ENCODE peak calls at places on chromosomes 16 and 17, in seven cellular contexts. One of them, this sample, is unnamed. For H3K36me3, the result is how much of the 10 kb centered on the place peaks cover.

GRCh38 chr16:12426122-12426521 is 377.6 kb downstream of the CPPED1 start:
- DNase-seq in CD8-positive, alpha-beta memory T cell: no peak
- DNase-seq in stomach: no peak
- DNase-seq in adrenal gland: no peak
- DNase-seq in heart right ventricle: no peak
- DNase-seq in heart left ventricle: no peak
- DNase-seq in tibial artery: no peak
- DNase-seq in this sample: no peak

GRCh38 chr16:55944377-55944802 is 69.2 kb upstream of the CES5A start:
- DNase-seq in CD8-positive, alpha-beta memory T cell: peak
- DNase-seq in stomach: peak
- DNase-seq in adrenal gland: peak
- DNase-seq in heart right ventricle: peak
- DNase-seq in heart left ventricle: peak
- DNase-seq in tibial artery: peak
- DNase-seq in this sample: peak

GRCh38 chr17:33291248-33292183 is 1.6 kb downstream of the ASIC2 start:
- DNase-seq in CD8-positive, alpha-beta memory T cell: no peak
- DNase-seq in stomach: no peak
- DNase-seq in adrenal gland: peak
- DNase-seq in heart right ventricle: no peak
- DNase-seq in heart left ventricle: no peak
- DNase-seq in tibial artery: no peak
- DNase-seq in this sample: peak

GRCh38 chr17:71900830-71901229 is 220.0 kb upstream of the SOX9 start:
- DNase-seq in CD8-positive, alpha-beta memory T cell: no peak
- DNase-seq in stomach: no peak
- DNase-seq in adrenal gland: no peak
- DNase-seq in heart right ventricle: no peak
- DNase-seq in heart left ventricle: no peak
- DNase-seq in tibial artery: no peak
- DNase-seq in this sample: no peak

GRCh38 chr17:69605571-69605970 is 191.1 kb downstream of the MAP2K6 start:
- DNase-seq in CD8-positive, alpha-beta memory T cell: no peak
- DNase-seq in stomach: no peak
- DNase-seq in adrenal gland: no peak
- DNase-seq in heart right ventricle: no peak
- DNase-seq in heart left ventricle: no peak
- DNase-seq in tibial artery: no peak
- DNase-seq in this sample: no peak

GRCh38 chr17:37521821-37522220 is 32.1 kb downstream of the DUSP14 start:
- DNase-seq in CD8-positive, alpha-beta memory T cell: no peak
- DNase-seq in stomach: no peak
- DNase-seq in adrenal gland: no peak
- DNase-seq in heart right ventricle: no peak
- DNase-seq in heart left ventricle: no peak
- DNase-seq in tibial artery: no peak
- DNase-seq in this sample: no peak

GRCh38 chr16:67548265-67549126 is 13.8 kb upstream of the CTCF start:
- DNase-seq in CD8-positive, alpha-beta memory T cell: no peak
- DNase-seq in stomach: no peak
- DNase-seq in adrenal gland: no peak
- DNase-seq in heart right ventricle: no peak
- DNase-seq in heart left ventricle: no peak
- DNase-seq in tibial artery: no peak
- DNase-seq in this sample: peak

GRCh38 chr17:83124871-83125514 is 45.6 kb downstream of the METRNL start:
- DNase-seq in CD8-positive, alpha-beta memory T cell: peak
- DNase-seq in stomach: no peak
- DNase-seq in adrenal gland: no peak
- DNase-seq in heart right ventricle: no peak
- DNase-seq in heart left ventricle: no peak
- DNase-seq in tibial artery: peak
- DNase-seq in this sample: peak

GRCh38 chr17:17032131-17032692 is 10.0 kb upstream of the MPRIP start:
- DNase-seq in CD8-positive, alpha-beta memory T cell: no peak
- DNase-seq in stomach: peak
- DNase-seq in adrenal gland: peak
- DNase-seq in heart right ventricle: peak
- DNase-seq in heart left ventricle: peak
- DNase-seq in tibial artery: peak
- DNase-seq in this sample: peak

GRCh38 chr17:61624951-61625350 is 33.9 kb upstream of the NACA2 start:
- DNase-seq in CD8-positive, alpha-beta memory T cell: no peak
- DNase-seq in stomach: no peak
- DNase-seq in adrenal gland: no peak
- DNase-seq in heart right ventricle: no peak
- DNase-seq in heart left ventricle: no peak
- DNase-seq in tibial artery: no peak
- DNase-seq in this sample: no peak

GRCh38 chr17:20291853-20292252 is 175.5 kb downstream of the LGALS9B start:
- DNase-seq in CD8-positive, alpha-beta memory T cell: no peak
- DNase-seq in stomach: no peak
- DNase-seq in adrenal gland: no peak
- DNase-seq in heart right ventricle: no peak
- DNase-seq in heart left ventricle: no peak
- DNase-seq in tibial artery: no peak
- DNase-seq in this sample: no peak

GRCh38 chr17:63479495-63480184 is 2.8 kb downstream of the ACE start:
- DNase-seq in CD8-positive, alpha-beta memory T cell: no peak
- DNase-seq in stomach: no peak
- DNase-seq in adrenal gland: no peak
- DNase-seq in heart right ventricle: no peak
- DNase-seq in heart left ventricle: no peak
- DNase-seq in tibial artery: no peak
- DNase-seq in this sample: no peak

GRCh38 chr16:49350265-49351103 is 23.1 kb upstream of the C16orf78 start:
- DNase-seq in CD8-positive, alpha-beta memory T cell: no peak
- DNase-seq in stomach: peak
- DNase-seq in adrenal gland: peak
- DNase-seq in heart right ventricle: peak
- DNase-seq in heart left ventricle: peak
- DNase-seq in tibial artery: no peak
- DNase-seq in this sample: peak

GRCh38 chr16:11170696-11171447 is 85.1 kb downstream of the SOCS1 start:
- DNase-seq in CD8-positive, alpha-beta memory T cell: no peak
- DNase-seq in stomach: no peak
- DNase-seq in adrenal gland: no peak
- DNase-seq in heart right ventricle: no peak
- DNase-seq in heart left ventricle: no peak
- DNase-seq in tibial artery: no peak
- DNase-seq in this sample: no peak

GRCh38 chr16:11165894-11166665 is 89.9 kb downstream of the SOCS1 start:
- DNase-seq in CD8-positive, alpha-beta memory T cell: no peak
- DNase-seq in stomach: no peak
- DNase-seq in adrenal gland: no peak
- DNase-seq in heart right ventricle: no peak
- DNase-seq in heart left ventricle: no peak
- DNase-seq in tibial artery: no peak
- DNase-seq in this sample: no peak

GRCh38 chr16:11167581-11167980 is 88.4 kb downstream of the SOCS1 start:
- DNase-seq in CD8-positive, alpha-beta memory T cell: no peak
- DNase-seq in stomach: no peak
- DNase-seq in adrenal gland: no peak
- DNase-seq in heart right ventricle: no peak
- DNase-seq in heart left ventricle: no peak
- DNase-seq in tibial artery: no peak
- DNase-seq in this sample: no peak

GRCh38 chr16:11170201-11170600 is 85.8 kb downstream of the SOCS1 start:
- DNase-seq in CD8-positive, alpha-beta memory T cell: no peak
- DNase-seq in stomach: no peak
- DNase-seq in adrenal gland: no peak
- DNase-seq in heart right ventricle: no peak
- DNase-seq in heart left ventricle: no peak
- DNase-seq in tibial artery: no peak
- DNase-seq in this sample: no peak

GRCh38 chr16:11168386-11169065 is 87.5 kb downstream of the SOCS1 start:
- DNase-seq in CD8-positive, alpha-beta memory T cell: no peak
- DNase-seq in stomach: no peak
- DNase-seq in adrenal gland: peak
- DNase-seq in heart right ventricle: peak
- DNase-seq in heart left ventricle: peak
- DNase-seq in tibial artery: no peak
- DNase-seq in this sample: no peak
- H3K4me3 ChIP-seq in CD8-positive, alpha-beta memory T cell: no peak
- H3K4me3 ChIP-seq in stomach: no peak
- H3K4me3 ChIP-seq in adrenal gland: no peak
- H3K4me3 ChIP-seq in heart right ventricle: no peak
- H3K4me3 ChIP-seq in heart left ventricle: no peak
- H3K4me3 ChIP-seq in tibial artery: no peak
- H3K4me3 ChIP-seq in this sample: no peak

DNA sequence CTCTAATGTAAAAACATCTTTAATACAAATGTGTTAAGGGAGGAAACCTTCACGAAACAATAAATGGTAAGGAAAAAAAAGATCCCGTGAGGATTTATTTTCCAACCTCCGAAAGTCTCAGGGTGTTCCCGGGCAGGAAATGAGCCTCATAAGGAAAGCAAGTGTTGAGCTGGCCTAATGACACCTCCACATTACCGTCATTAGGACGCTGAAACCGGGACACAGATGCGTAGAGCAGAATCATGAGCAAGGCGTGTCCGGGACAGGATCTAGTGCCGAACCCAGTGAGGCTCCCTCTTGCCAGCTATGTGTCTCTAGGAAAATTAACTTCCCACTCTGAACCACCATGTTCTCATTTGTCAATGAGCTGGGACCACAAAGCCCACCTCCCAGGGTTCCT is 22.7 kb upstream of the CYTH1 start:
- DNase-seq in CD8-positive, alpha-beta memory T cell: no peak
- DNase-seq in stomach: no peak
- DNase-seq in adrenal gland: no peak
- DNase-seq in heart right ventricle: peak
- DNase-seq in heart left ventricle: peak
- DNase-seq in tibial artery: no peak
- DNase-seq in this sample: no peak
- H3K36me3 ChIP-seq in CD8-positive, alpha-beta memory T cell: half or more
- H3K36me3 ChIP-seq in stomach: under half
- H3K36me3 ChIP-seq in adrenal gland: under half
- H3K36me3 ChIP-seq in heart right ventricle: half or more
- H3K36me3 ChIP-seq in heart left ventricle: half or more
- H3K36me3 ChIP-seq in tibial artery: half or more
- H3K36me3 ChIP-seq in this sample: under half

DNA sequence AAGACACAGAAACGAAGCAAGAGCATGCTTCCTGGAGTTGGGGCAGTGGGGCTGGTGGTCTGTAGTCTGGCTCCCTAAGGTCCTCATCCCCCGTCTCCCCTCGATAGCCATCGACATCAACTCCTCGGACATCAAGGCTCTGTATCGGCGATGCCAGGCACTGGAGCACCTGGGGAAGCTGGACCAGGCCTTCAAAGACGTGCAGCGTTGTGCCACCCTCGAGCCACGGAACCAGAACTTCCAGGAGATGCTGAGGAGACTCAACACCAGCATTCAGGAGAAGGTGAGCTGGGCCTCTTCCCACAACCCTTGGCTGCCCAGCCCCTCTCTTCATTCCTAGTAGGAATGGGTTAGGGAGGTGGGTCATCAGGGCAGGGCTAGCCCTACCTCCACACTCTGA is 2.3 kb downstream of the UNC45B start:
- DNase-seq in CD8-positive, alpha-beta memory T cell: no peak
- DNase-seq in stomach: no peak
- DNase-seq in adrenal gland: no peak
- DNase-seq in heart right ventricle: no peak
- DNase-seq in heart left ventricle: no peak
- DNase-seq in tibial artery: no peak
- DNase-seq in this sample: no peak
- H3K4me3 ChIP-seq in CD8-positive, alpha-beta memory T cell: no peak
- H3K4me3 ChIP-seq in stomach: no peak
- H3K4me3 ChIP-seq in adrenal gland: no peak
- H3K4me3 ChIP-seq in heart right ventricle: no peak
- H3K4me3 ChIP-seq in heart left ventricle: no peak
- H3K4me3 ChIP-seq in tibial artery: no peak
- H3K4me3 ChIP-seq in this sample: no peak

DNA sequence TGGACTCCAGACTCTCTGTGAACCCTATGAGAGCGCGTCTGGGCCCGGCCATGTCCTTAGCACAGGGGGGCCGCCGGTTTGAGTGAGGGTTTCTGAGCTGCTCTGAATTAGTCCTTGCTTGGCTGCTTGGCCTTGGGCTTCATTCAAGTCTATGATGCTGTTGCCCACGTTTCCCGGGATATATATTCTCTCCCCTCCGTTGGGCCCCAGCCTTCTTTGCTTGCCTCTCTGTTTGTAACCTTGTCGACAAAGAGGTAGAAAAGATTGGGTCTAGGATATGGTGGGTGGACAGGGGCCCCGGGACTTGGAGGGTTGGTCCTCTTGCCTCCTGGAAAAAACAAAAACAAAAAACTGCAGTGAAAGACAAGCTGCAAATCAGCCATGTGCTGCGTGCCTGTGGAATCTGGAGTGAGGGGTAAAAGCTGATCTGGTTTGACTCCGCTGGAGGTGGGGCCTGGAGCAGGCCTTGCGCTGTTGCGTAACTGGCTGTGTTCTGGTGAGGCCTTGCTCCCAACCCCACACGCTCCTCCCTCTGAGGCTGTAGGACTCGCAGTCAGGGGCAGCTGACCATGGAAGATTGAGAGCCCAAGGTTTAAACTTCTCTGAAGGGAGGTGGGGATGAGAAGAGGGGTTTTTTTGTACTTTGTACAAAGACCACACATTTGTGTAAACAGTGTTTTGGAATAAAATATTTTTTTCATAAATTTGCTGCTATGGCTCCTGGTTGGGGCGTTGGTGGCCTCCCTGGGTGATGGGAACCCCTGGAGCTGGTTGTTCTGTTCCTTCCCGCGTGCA is 23.1 kb downstream of the STAT5A start:
- DNase-seq in CD8-positive, alpha-beta memory T cell: no peak
- DNase-seq in stomach: peak
- DNase-seq in adrenal gland: peak
- DNase-seq in heart right ventricle: peak
- DNase-seq in heart left ventricle: peak
- DNase-seq in tibial artery: peak
- DNase-seq in this sample: peak
- H3K36me3 ChIP-seq in CD8-positive, alpha-beta memory T cell: under half
- H3K36me3 ChIP-seq in stomach: half or more
- H3K36me3 ChIP-seq in adrenal gland: under half
- H3K36me3 ChIP-seq in heart right ventricle: half or more
- H3K36me3 ChIP-seq in heart left ventricle: half or more
- H3K36me3 ChIP-seq in tibial artery: half or more
- H3K36me3 ChIP-seq in this sample: under half

DNA sequence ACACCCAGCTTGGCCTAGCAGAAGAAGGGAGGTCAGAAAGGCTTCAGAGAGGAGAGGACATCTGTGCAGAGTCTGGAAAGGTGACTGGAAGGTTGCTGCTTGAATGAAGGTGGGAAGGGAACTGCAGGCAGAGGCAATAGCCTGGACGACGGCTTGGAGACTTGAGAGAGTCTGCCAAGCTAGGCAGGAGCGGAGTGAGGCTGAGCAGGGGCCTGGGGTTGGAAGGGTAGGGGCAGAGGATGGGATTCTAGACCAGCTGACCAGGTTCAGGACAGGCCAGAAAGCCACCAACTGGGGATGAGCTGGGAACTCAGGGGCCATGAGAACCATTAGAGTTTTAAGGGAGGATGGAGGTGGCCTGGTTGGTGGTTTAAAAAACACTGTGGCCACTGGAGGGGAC is 339 bp upstream of the SGCA start:
- DNase-seq in CD8-positive, alpha-beta memory T cell: no peak
- DNase-seq in stomach: no peak
- DNase-seq in adrenal gland: no peak
- DNase-seq in heart right ventricle: no peak
- DNase-seq in heart left ventricle: no peak
- DNase-seq in tibial artery: no peak
- DNase-seq in this sample: no peak
- H3K4me3 ChIP-seq in CD8-positive, alpha-beta memory T cell: no peak
- H3K4me3 ChIP-seq in stomach: peak
- H3K4me3 ChIP-seq in adrenal gland: no peak
- H3K4me3 ChIP-seq in heart right ventricle: peak
- H3K4me3 ChIP-seq in heart left ventricle: peak
- H3K4me3 ChIP-seq in tibial artery: peak
- H3K4me3 ChIP-seq in this sample: no peak

This sample was measured in H7.